ENCODE peak calls at places on chromosomes 4 and X, in five cellular contexts. Y is uterus, M is endothelial cell, Z is MCF 10A, Q is cortex of kidney. P is an unnamed sample.

GRCh38 chr4:55754754-55755350 is 64.7 kb upstream of the EXOC1L start:
- DNase-seq in Y (no peak), M (no peak), Z (peak; percentile 64), Q (no peak), P (no peak)

GRCh38 chrX:20829665-20830481 is 544.3 kb upstream of the CNKSR2 start:
- DNase-seq in Y (no peak), M (no peak), Z (peak; percentile 50), Q (no peak), P (no peak)

GRCh38 chr4:12729384-12729783 is 754.8 kb downstream of the RAB28 start:
- DNase-seq in Y (no peak), M (no peak), Z (peak; percentile 44), Q (no peak), P (no peak)

GRCh38 chrX:155216940-155217450 is 735 bp downstream of the VBP1 start:
- DNase-seq in Y (no peak), M (no peak), Z (no peak), Q (no peak), P (no peak)

GRCh38 chr4:184472540-184473264 is 1.6 kb downstream of the IRF2 start:
- DNase-seq in Y (peak; percentile 73), M (peak; percentile 82), Z (peak; percentile 72), Q (peak; percentile 98), P (peak; percentile 53)

GRCh38 chrX:153920546-153920945 is 5.5 kb downstream of the ARHGAP4 start:
- DNase-seq in Y (no peak), M (no peak), Z (no peak), Q (no peak), P (no peak)

GRCh38 chr4:48483006-48483776 is at the start of gene SLC10A4:
- DNase-seq in Y (no peak), M (peak; percentile 35), Z (no peak), Q (no peak), P (peak; percentile 63)

GRCh38 chrX:136528645-136529315 is 3.2 kb upstream of the VGLL1 start:
- DNase-seq in Y (no peak), M (no peak), Z (peak; percentile 11), Q (no peak), P (peak; percentile 45)

GRCh38 chrX:105552395-105552794 is 269.9 kb upstream of the NRK start:
- DNase-seq in Y (no peak), M (no peak), Z (peak; percentile 84), Q (no peak), P (no peak)

GRCh38 chrX:9851890-9852289 is 65.7 kb downstream of the SHROOM2 start:
- DNase-seq in Y (no peak), M (no peak), Z (no peak), Q (no peak), P (no peak)

GRCh38 chrX:116607766-116608165 is 145.0 kb upstream of the CT83 start:
- DNase-seq in Y (no peak), M (no peak), Z (no peak), Q (no peak), P (no peak)

GRCh38 chr4:180086480-180087170 is 2156.6 kb upstream of the TENM3 start:
- DNase-seq in Y (no peak), M (no peak), Z (no peak), Q (no peak), P (no peak)

GRCh38 chr4:13399257-13399656 is 84.9 kb downstream of the RAB28 start:
- DNase-seq in Y (no peak), M (no peak), Z (no peak), Q (no peak), P (no peak)

GRCh38 chr4:96120206-96120605 is 280.3 kb downstream of the PDHA2 start:
- DNase-seq in Y (no peak), M (no peak), Z (peak; percentile 3), Q (no peak), P (no peak)

GRCh38 chrX:104430720-104431119 is 135.3 kb upstream of the IL1RAPL2 start:
- DNase-seq in Y (no peak), M (no peak), Z (peak; percentile 48), Q (no peak), P (no peak)

GRCh38 chr4:186881521-186882220 is 158.0 kb upstream of the FAT1 start:
- DNase-seq in Y (no peak), M (no peak), Z (peak; percentile 9), Q (no peak), P (no peak)

GRCh38 chrX:97728225-97728624 is 844.5 kb downstream of the RPA4 start:
- DNase-seq in Y (no peak), M (no peak), Z (no peak), Q (no peak), P (no peak)

GRCh38 chr4:99587803-99588202 is 13.2 kb downstream of the MTTP start:
- DNase-seq in Y (no peak), M (no peak), Z (no peak), Q (no peak), P (no peak)

GRCh38 chr4:156693557-156693956 is 278.0 kb downstream of the PDGFC start:
- DNase-seq in Y (no peak), M (no peak), Z (no peak), Q (no peak), P (no peak)

GRCh38 chrX:41086627-41086932 is 1.3 kb downstream of the USP9X start:
- DNase-seq in Y (no peak), M (peak; percentile 56), Z (peak; percentile 62), Q (no peak), P (no peak)

GRCh38 chr4:150302553-150302952 is 224.3 kb downstream of the DCLK2 start:
- DNase-seq in Y (no peak), M (no peak), Z (peak; percentile 90), Q (no peak), P (no peak)

GRCh38 chr4:88600129-88600849 is 8.0 kb downstream of the HERC3 start:
- DNase-seq in Y (no peak), M (no peak), Z (no peak), Q (no peak), P (no peak)

GRCh38 chr4:11446156-11446811 is 17.6 kb upstream of the HS3ST1 start:
- DNase-seq in Y (no peak), M (no peak), Z (peak; percentile 34), Q (no peak), P (no peak)

GRCh38 chrX:134406230-134406794 is 53.7 kb upstream of the HPRT1 start:
- DNase-seq in Y (no peak), M (peak; percentile 21), Z (no peak), Q (no peak), P (no peak)

GRCh38 chrX:130114141-130114561 is 3.9 kb upstream of the ELF4 start:
- DNase-seq in Y (no peak), M (no peak), Z (peak; percentile 76), Q (no peak), P (no peak)

GRCh38 chr4:55445921-55446577 is 50.3 kb downstream of the TMEM165 start:
- DNase-seq in Y (no peak), M (no peak), Z (no peak), Q (no peak), P (no peak)

GRCh38 chrX:69107747-69108410 is 57.4 kb downstream of the PJA1 start:
- DNase-seq in Y (no peak), M (no peak), Z (no peak), Q (no peak), P (no peak)

GRCh38 chrX:78322863-78323262 is 4.5 kb downstream of the CYSLTR1 start:
- DNase-seq in Y (no peak), M (no peak), Z (no peak), Q (no peak), P (no peak)

GRCh38 chrX:104284407-104285000 is 29.8 kb upstream of the ESX1 start:
- DNase-seq in Y (peak; percentile 30), M (no peak), Z (peak; percentile 38), Q (no peak), P (no peak)

P was measured in H9.